ENCODE peak calls at places on chromosomes 16 and 17, in nine cellular contexts. A is spleen, O is left lung, B is GM23248, C is tibial artery, H is SK-N-SH, W is cardiac muscle cell, Z is adrenal gland, R is mesendoderm. S is an unnamed sample.

GRCh38 chr16:57304169-57305061 is 19.9 kb upstream of the PLLP start:
- DNase-seq in A (peak; percentile 55), O (peak; percentile 65), W (peak; percentile 90), Z (peak; percentile 21), C (peak; percentile 92), R (peak; percentile 50), B (peak; percentile 40), H (no peak), S (peak; percentile 21)

GRCh38 chr16:4375717-4376116 is 4.1 kb downstream of the VASN start:
- DNase-seq in B (peak; percentile 93), O (no peak), R (no peak), W (no peak), C (peak; percentile 89), Z (no peak), A (no peak), H (no peak), S (peak; percentile 49)

GRCh38 chr17:44875761-44876160 is 23.5 kb downstream of the EFTUD2 start:
- DNase-seq in Z (no peak), C (no peak), H (no peak), W (no peak), R (no peak), O (no peak), B (no peak), A (no peak), S (no peak)

GRCh38 chr16:86070511-86070910 is 171.5 kb downstream of the IRF8 start:
- DNase-seq in B (no peak), H (no peak), W (no peak), R (no peak), A (peak; percentile 56), C (no peak), Z (no peak), O (no peak), S (no peak)

GRCh38 chr16:87033541-87034300 is 283.5 kb downstream of the C16orf95 start:
- DNase-seq in A (no peak), H (no peak), C (peak; percentile 54), W (peak; percentile 75), B (no peak), R (no peak), O (no peak), Z (no peak), S (no peak)

GRCh38 chr16:25625620-25626019 is 66.1 kb upstream of the HS3ST4 start:
- DNase-seq in H (no peak), W (no peak), B (no peak), R (no peak), C (no peak), Z (no peak), A (no peak), O (no peak), S (no peak)

GRCh38 chr17:58703137-58703846 is 10.9 kb downstream of the RAD51C start:
- DNase-seq in C (no peak), B (peak; percentile 59), W (peak; percentile 78), O (no peak), R (no peak), H (no peak), A (no peak), Z (no peak), S (no peak)

GRCh38 chr17:45871718-45872117 is 22.6 kb upstream of the MAPT start:
- DNase-seq in O (no peak), C (no peak), W (no peak), Z (no peak), A (no peak), B (no peak), H (no peak), R (no peak), S (no peak)

GRCh38 chr16:20137909-20138308 is 64.2 kb upstream of the GPR139 start:
- DNase-seq in Z (no peak), C (no peak), R (no peak), O (no peak), W (no peak), H (no peak), A (no peak), B (no peak), S (no peak)

GRCh38 chr16:52383640-52384292 is 163.2 kb downstream of the TOX3 start:
- DNase-seq in R (no peak), A (no peak), H (no peak), C (no peak), W (peak; percentile 9), O (no peak), B (no peak), Z (no peak), S (no peak)

DNA sequence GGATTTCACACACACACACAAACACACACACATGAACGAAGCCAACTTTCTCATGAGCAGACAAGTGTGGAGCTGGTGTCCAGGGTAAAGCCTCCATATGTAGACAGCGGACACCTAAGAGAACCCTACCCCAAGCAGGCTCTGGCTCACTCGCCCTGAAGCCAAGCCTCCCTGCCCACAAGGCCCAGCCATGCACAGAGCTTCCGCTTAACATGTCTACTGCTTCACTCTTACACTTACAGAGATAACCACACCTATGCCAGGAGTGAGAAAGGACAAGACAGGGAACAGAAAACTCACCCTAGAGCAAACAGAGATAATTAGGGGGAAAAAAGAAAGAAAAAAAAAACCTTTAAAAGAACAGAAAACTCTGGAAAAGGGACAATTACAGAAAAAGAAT is 67.5 kb downstream of the CYTH1 start:
- DNase-seq in W (no peak), O (no peak), A (no peak), C (no peak), H (no peak), R (no peak), Z (no peak), B (no peak), S (no peak)
- H3K4me1 ChIP-seq in W (peaks cover 11% of the 10 kb centered on the region), O (peaks cover 81% of the 10 kb centered on the region), A (peaks cover 87% of the 10 kb centered on the region), C (peaks cover 35% of the 10 kb centered on the region), H (peaks cover 28% of the 10 kb centered on the region), R (no peaks in the 10 kb centered on the region), Z (peaks cover 27% of the 10 kb centered on the region), B (peaks cover 30% of the 10 kb centered on the region), S (peaks cover 19% of the 10 kb centered on the region)

GRCh38 chr17:56918916-56919315 is 5.1 kb upstream of the TRIM25 start:
- DNase-seq in B (peak; percentile 59), Z (no peak), R (no peak), W (peak; percentile 88), A (no peak), O (no peak), C (no peak), H (no peak), S (no peak)
- H3K4me1 ChIP-seq in B (peaks cover 21% of the 10 kb centered on the region), Z (peaks cover 17% of the 10 kb centered on the region), R (no peaks in the 10 kb centered on the region), W (peaks cover 5% of the 10 kb centered on the region), A (peaks cover 21% of the 10 kb centered on the region), O (peaks cover 50% of the 10 kb centered on the region), C (peaks cover 17% of the 10 kb centered on the region), H (peaks cover 13% of the 10 kb centered on the region), S (no peaks in the 10 kb centered on the region)

DNA sequence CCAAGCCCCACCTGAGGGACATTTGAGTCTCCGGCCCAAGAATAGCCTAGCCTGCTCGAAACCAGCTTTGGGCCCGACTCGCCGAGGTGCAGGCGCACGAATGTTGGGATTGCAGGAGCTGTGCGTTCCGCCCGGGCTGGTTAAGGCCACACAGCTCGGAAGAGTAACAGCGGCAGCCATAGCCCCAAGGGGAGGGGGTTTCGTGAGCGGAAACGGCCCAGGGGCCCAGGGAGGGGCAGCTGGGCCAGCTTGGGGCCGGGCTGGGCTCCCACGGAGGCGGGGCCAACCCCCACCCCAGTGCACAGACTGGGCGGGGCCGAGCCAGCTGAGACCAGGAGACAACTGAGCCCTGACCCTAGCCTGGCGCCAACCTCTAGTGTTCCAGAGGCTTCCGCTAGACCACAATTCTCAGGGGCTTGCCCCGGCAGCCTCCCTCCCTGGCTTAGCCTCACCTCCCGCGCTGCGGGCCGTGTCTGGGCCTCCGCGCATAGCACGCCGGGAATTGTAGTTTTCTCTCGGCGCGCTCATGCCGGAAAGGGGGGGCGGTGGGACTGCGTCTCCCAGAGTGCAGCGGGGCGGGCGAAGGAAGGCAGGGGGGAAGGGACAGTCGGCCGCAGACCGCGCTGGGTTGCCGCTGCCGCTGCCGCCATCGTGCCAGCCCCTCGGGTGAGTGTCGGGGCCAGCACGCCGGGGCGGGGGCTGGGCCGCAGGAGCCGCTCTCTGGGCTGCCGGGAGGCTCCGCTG is at the start of gene NUTF2:
- DNase-seq in C (peak; percentile 97), H (peak; percentile 96), R (peak; percentile 99), B (peak; percentile 97), O (peak; percentile 95), Z (peak; percentile 96), A (peak; percentile 99), W (peak; percentile 97), S (peak; percentile 96)
- H3K4me1 ChIP-seq in C (peaks cover 57% of the 10 kb centered on the region), H (peaks cover 34% of the 10 kb centered on the region), R (peaks cover 17% of the 10 kb centered on the region), B (peaks cover 40% of the 10 kb centered on the region), O (peaks cover 64% of the 10 kb centered on the region), Z (peaks cover 34% of the 10 kb centered on the region), A (peaks cover 66% of the 10 kb centered on the region), W (peaks cover 33% of the 10 kb centered on the region), S (peaks cover 9% of the 10 kb centered on the region)

GRCh38 chr17:82101767-82102679 is 4.0 kb upstream of the FASN start:
- DNase-seq in C (no peak), W (no peak), R (peak; percentile 29), H (no peak), O (no peak), B (no peak), A (no peak), Z (no peak), S (peak; percentile 28)
- H3K4me1 ChIP-seq in C (peaks cover 42% of the 10 kb centered on the region), W (peaks cover 31% of the 10 kb centered on the region), R (peaks cover 15% of the 10 kb centered on the region), H (peaks cover 23% of the 10 kb centered on the region), O (peaks cover 78% of the 10 kb centered on the region), B (peaks cover 4% of the 10 kb centered on the region), A (peaks cover 46% of the 10 kb centered on the region), Z (peaks cover 24% of the 10 kb centered on the region), S (peaks cover 17% of the 10 kb centered on the region)

GRCh38 chr16:49528035-49528434 is 154.4 kb downstream of the C16orf78 start:
- DNase-seq in H (peak; percentile 83), Z (peak; percentile 22), R (no peak), B (peak; percentile 75), O (no peak), C (no peak), A (no peak), W (peak; percentile 49), S (peak; percentile 46)
- H3K4me1 ChIP-seq in H (peaks cover 9% of the 10 kb centered on the region), Z (no peaks in the 10 kb centered on the region), R (no peaks in the 10 kb centered on the region), B (no peaks in the 10 kb centered on the region), O (peaks cover 8% of the 10 kb centered on the region), C (no peaks in the 10 kb centered on the region), A (peaks cover 11% of the 10 kb centered on the region), W (peaks cover 25% of the 10 kb centered on the region), S (no peaks in the 10 kb centered on the region)

GRCh38 chr16:1667916-1668315 is 10.2 kb upstream of the JPT2 start:
- DNase-seq in O (no peak), W (no peak), A (no peak), R (no peak), Z (no peak), B (no peak), C (no peak), H (no peak), S (no peak)

GRCh38 chr16:1668612-1669319 is 9.3 kb upstream of the JPT2 start:
- DNase-seq in B (no peak), Z (no peak), O (no peak), H (no peak), R (no peak), C (no peak), W (no peak), A (no peak), S (no peak)

GRCh38 chr16:1666316-1666715 is 11.8 kb upstream of the JPT2 start:
- DNase-seq in Z (no peak), A (no peak), H (no peak), B (no peak), W (no peak), O (no peak), R (no peak), C (no peak), S (no peak)

GRCh38 chr16:1667271-1667670 is 10.8 kb upstream of the JPT2 start:
- DNase-seq in Z (no peak), O (no peak), A (no peak), B (no peak), H (no peak), C (no peak), W (no peak), R (no peak), S (no peak)

DNA sequence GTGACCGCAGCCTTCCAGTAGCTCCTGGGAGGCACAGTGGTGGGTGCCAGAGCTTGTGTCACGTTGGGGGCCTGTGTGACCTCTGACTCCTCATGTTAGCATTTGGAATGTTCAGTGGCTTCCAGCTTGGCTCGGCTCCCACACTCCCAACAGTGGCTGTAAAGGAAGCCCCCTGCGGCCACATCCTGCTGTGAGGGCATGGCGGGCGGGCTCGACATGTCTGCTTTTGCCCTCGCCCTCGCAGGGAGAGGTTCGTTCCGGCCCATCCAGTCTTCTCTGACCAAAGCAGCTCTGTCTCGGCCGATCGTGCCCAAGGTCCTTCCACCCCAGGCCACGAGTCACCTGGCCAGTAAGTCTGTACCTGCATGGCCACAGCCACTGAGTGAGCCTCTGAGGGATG is 12.2 kb upstream of the JPT2 start:
- DNase-seq in B (no peak), W (no peak), H (no peak), O (no peak), R (no peak), C (no peak), A (no peak), Z (no peak), S (no peak)
- H3K4me1 ChIP-seq in B (no peaks in the 10 kb centered on the region), W (no peaks in the 10 kb centered on the region), H (no peaks in the 10 kb centered on the region), O (no peaks in the 10 kb centered on the region), R (no peaks in the 10 kb centered on the region), C (no peaks in the 10 kb centered on the region), A (no peaks in the 10 kb centered on the region), Z (no peaks in the 10 kb centered on the region), S (no peaks in the 10 kb centered on the region)